ENCODE peak calls at places on chromosomes 13 and 19, in nine cellular contexts. S is G401; F is SW480; C is colonic mucosa; A is astrocyte; T is COLO829; P is amniotic stem cell; N is Calu3; M is stimulated activated CD4-positive, alpha-beta T cell treated with anti-CD3 and anti-CD28 coated beads, Interleukin-1b, Interleukin-23, amount 100 ng/mL, for 24 hours. Q is an unnamed sample.

GRCh38 chr13:108915095-108915633 is 285.8 kb downstream of the MYO16 start:
- DNase-seq in S (no peak), F (peak), C (no peak), A (peak), T (peak), P (no peak), N (no peak), M (no peak), Q (peak)

GRCh38 chr19:19064098-19064722 is 416 bp downstream of the SLC25A42 start:
- DNase-seq in S (peak), F (peak), C (peak), A (no peak), T (peak), P (no peak), N (no peak), M (no peak), Q (no peak)

GRCh38 chr19:43574424-43575155 is 737 bp downstream of the XRCC1 start:
- DNase-seq in S (no peak), F (no peak), C (no peak), A (peak), T (peak), P (no peak), N (no peak), M (no peak), Q (no peak)

GRCh38 chr19:32817913-32818476 is 51.6 kb downstream of the SLC7A9 start:
- DNase-seq in S (no peak), F (no peak), C (no peak), A (no peak), T (no peak), P (no peak), N (no peak), M (no peak), Q (no peak)

GRCh38 chr13:21894091-21894490 is 223.2 kb downstream of the FGF9 start:
- DNase-seq in S (no peak), F (no peak), C (peak), A (no peak), T (no peak), P (no peak), N (no peak), M (no peak), Q (no peak)

GRCh38 chr13:60699636-60700035 is 302.6 kb downstream of the TDRD3 start:
- DNase-seq in S (no peak), F (no peak), C (no peak), A (no peak), T (no peak), P (no peak), N (no peak), M (no peak), Q (no peak)

GRCh38 chr19:53634768-53635167 is 3.0 kb downstream of the DPRX start:
- DNase-seq in S (no peak), F (no peak), C (no peak), A (no peak), T (no peak), P (no peak), N (no peak), M (no peak), Q (no peak)

GRCh38 chr13:99758465-99759162 is 213.0 kb downstream of the ZIC5 start:
- DNase-seq in S (peak), F (no peak), C (no peak), A (no peak), T (no peak), P (no peak), N (no peak), M (no peak), Q (no peak)

GRCh38 chr13:110916671-110917142 is 1.8 kb upstream of the ANKRD10 start:
- DNase-seq in S (no peak), F (no peak), C (no peak), A (peak), T (peak), P (peak), N (no peak), M (no peak), Q (no peak)

GRCh38 chr19:28502879-28503734 is 709.8 kb downstream of the UQCRFS1 start:
- DNase-seq in S (no peak), F (no peak), C (no peak), A (no peak), T (no peak), P (no peak), N (no peak), M (no peak), Q (no peak)

GRCh38 chr13:95156208-95156607 is 145.0 kb downstream of the ABCC4 start:
- DNase-seq in S (no peak), F (peak), C (no peak), A (no peak), T (no peak), P (no peak), N (no peak), M (no peak), Q (peak)

GRCh38 chr13:38072696-38073095 is 203.1 kb upstream of the TRPC4 start:
- DNase-seq in S (no peak), F (no peak), C (no peak), A (no peak), T (no peak), P (no peak), N (no peak), M (no peak), Q (no peak)

GRCh38 chr19:30214651-30215051 is 157.5 kb upstream of the ZNF536 start:
- DNase-seq in S (no peak), F (no peak), C (no peak), A (no peak), T (no peak), P (no peak), N (no peak), M (no peak), Q (no peak)

GRCh38 chr13:97627566-97627965 is 193.6 kb downstream of the RAP2A start:
- DNase-seq in S (peak), F (peak), C (peak), A (peak), T (no peak), P (peak), N (peak), M (no peak), Q (peak)

GRCh38 chr19:13042443-13043130 is 47.3 kb downstream of the NFIX start:
- DNase-seq in S (no peak), F (no peak), C (no peak), A (no peak), T (no peak), P (no peak), N (no peak), M (no peak), Q (no peak)

GRCh38 chr19:3682741-3683404 is 17.4 kb downstream of the PIP5K1C start:
- DNase-seq in S (no peak), F (no peak), C (no peak), A (peak), T (no peak), P (no peak), N (no peak), M (no peak), Q (no peak)